ENCODE peak calls at places on chromosome 11, in five cellular contexts. O, L, Y, V and M are unnamed samples.

GRCh38 chr11:100686476-100686875 is 612 bp upstream of the ARHGAP42 start:
- DNase-seq in V (no peak), Y (no peak), O (no peak), L (no peak), M (no peak)

GRCh38 chr11:128776088-128776433 is 82.2 kb downstream of the FLI1 start:
- DNase-seq in Y (no peak), L (no peak), O (no peak), V (no peak), M (no peak)

GRCh38 chr11:34209809-34210208 is 104.4 kb downstream of the NAT10 start:
- DNase-seq in V (no peak), Y (no peak), O (no peak), L (no peak), M (no peak)

GRCh38 chr11:6523253-6523652 is 26.2 kb downstream of the DNHD1 start:
- DNase-seq in O (no peak), Y (peak; percentile 87), V (peak; percentile 42), L (peak; percentile 43), M (no peak)

GRCh38 chr11:114821626-114822025 is 143.3 kb downstream of the NXPE2 start:
- DNase-seq in O (peak; percentile 29), Y (peak; percentile 28), L (no peak), V (no peak), M (no peak)

GRCh38 chr11:118051611-118052461 is 25.0 kb upstream of the TMPRSS4 start:
- DNase-seq in V (no peak), L (no peak), O (no peak), Y (no peak), M (no peak)

GRCh38 chr11:58525037-58525614 is 17.2 kb upstream of the OR5B21 start:
- DNase-seq in O (no peak), Y (no peak), L (no peak), V (no peak), M (no peak)

GRCh38 chr11:84890706-84891105 is 736.4 kb downstream of the DLG2 start:
- DNase-seq in V (no peak), Y (peak; percentile 21), O (no peak), L (no peak), M (no peak)

GRCh38 chr11:31254411-31254810 is 115.1 kb downstream of the DCDC1 start:
- DNase-seq in Y (peak; percentile 35), V (no peak), O (no peak), L (no peak), M (no peak)

GRCh38 chr11:16987205-16987568 is 27.0 kb downstream of the PLEKHA7 start:
- DNase-seq in Y (no peak), L (no peak), V (no peak), O (no peak), M (no peak)

GRCh38 chr11:68014157-68014965 is 4.2 kb downstream of the ALDH3B1 start:
- DNase-seq in O (no peak), V (peak; percentile 88), Y (peak; percentile 83), L (peak; percentile 10), M (peak; percentile 74)

GRCh38 chr11:2302280-2302843 is 549 bp downstream of the TSPAN32 start:
- DNase-seq in L (no peak), O (no peak), Y (no peak), V (no peak), M (no peak)

GRCh38 chr11:126512251-126512650 is 156.8 kb downstream of the ST3GAL4 start:
- DNase-seq in Y (no peak), O (no peak), V (no peak), L (no peak), M (no peak)

GRCh38 chr11:72798361-72798760 is 4.5 kb upstream of the STARD10 start:
- DNase-seq in V (no peak), L (no peak), O (no peak), Y (no peak), M (no peak)